ENCODE peak calls at places on chromosome 6, in four cellular contexts. J, C, R and W are unnamed samples.

GRCh38 chr6:139037490-139037889 is 8.9 kb downstream of the ABRACL start:
- DNase-seq in C (no peak), R (no peak), J (no peak), W (no peak)

GRCh38 chr6:99426454-99426762 is 1.3 kb upstream of the PNISR start:
- DNase-seq in R (no peak), J (no peak), C (no peak), W (no peak)

GRCh38 chr6:125231574-125232343 is 70.0 kb downstream of the HDDC2 start:
- DNase-seq in R (no peak), J (no peak), C (no peak), W (no peak)

GRCh38 chr6:125102901-125103300 is 50.7 kb upstream of the TPD52L1 start:
- DNase-seq in R (no peak), J (no peak), C (no peak), W (peak; percentile 70)

GRCh38 chr6:43954311-43955131 is 172.7 kb downstream of the MRPL14 start:
- DNase-seq in R (peak; percentile 36), J (no peak), C (peak; percentile 73), W (no peak)

GRCh38 chr6:2876210-2877056 is 26.7 kb downstream of the SERPINB9 start:
- DNase-seq in C (peak; percentile 74), J (no peak), R (peak; percentile 79), W (peak; percentile 88)

GRCh38 chr6:155126727-155127439 is 131.8 kb downstream of the TIAM2 start:
- DNase-seq in J (no peak), C (no peak), R (peak; percentile 92), W (peak; percentile 85)

GRCh38 chr6:14381225-14381887 is 263.8 kb downstream of the CD83 start:
- DNase-seq in C (no peak), J (peak; percentile 65), R (no peak), W (no peak)

GRCh38 chr6:27275025-27275956 is 27.8 kb downstream of the PRSS16 start:
- DNase-seq in R (no peak), J (no peak), C (no peak), W (no peak)

GRCh38 chr6:35038076-35038475 is 103.1 kb downstream of the TCP11 start:
- DNase-seq in R (no peak), C (no peak), J (no peak), W (no peak)

GRCh38 chr6:4133941-4134838 is 1.2 kb downstream of the ECI2 start:
- DNase-seq in R (peak; percentile 31), J (no peak), C (no peak), W (no peak)

GRCh38 chr6:52502306-52503029 is 74.4 kb downstream of the TRAM2 start:
- DNase-seq in R (no peak), C (no peak), J (no peak), W (no peak)

GRCh38 chr6:29627762-29628418 is 5.1 kb downstream of the GABBR1 start:
- DNase-seq in J (peak; percentile 86), C (peak; percentile 80), R (peak; percentile 30), W (no peak)

GRCh38 chr6:81816387-81816786 is 63.9 kb upstream of the TENT5A start:
- DNase-seq in R (no peak), C (no peak), J (no peak), W (no peak)

GRCh38 chr6:141105481-141105880 is 1027.2 kb upstream of the GJE1 start:
- DNase-seq in C (no peak), J (peak; percentile 89), R (peak; percentile 83), W (peak; percentile 77)

GRCh38 chr6:22717906-22718305 is 148.5 kb downstream of the HDGFL1 start:
- DNase-seq in C (no peak), R (peak; percentile 40), J (no peak), W (no peak)

GRCh38 chr6:16243664-16244063 is 5.3 kb downstream of the GMPR start:
- DNase-seq in C (no peak), R (no peak), J (no peak), W (no peak)
- H3K36me3 ChIP-seq in C (peaks cover 9% of the 10 kb centered on the region), R (no peaks in the 10 kb centered on the region), J (no peaks in the 10 kb centered on the region), W (no peaks in the 10 kb centered on the region)

DNA sequence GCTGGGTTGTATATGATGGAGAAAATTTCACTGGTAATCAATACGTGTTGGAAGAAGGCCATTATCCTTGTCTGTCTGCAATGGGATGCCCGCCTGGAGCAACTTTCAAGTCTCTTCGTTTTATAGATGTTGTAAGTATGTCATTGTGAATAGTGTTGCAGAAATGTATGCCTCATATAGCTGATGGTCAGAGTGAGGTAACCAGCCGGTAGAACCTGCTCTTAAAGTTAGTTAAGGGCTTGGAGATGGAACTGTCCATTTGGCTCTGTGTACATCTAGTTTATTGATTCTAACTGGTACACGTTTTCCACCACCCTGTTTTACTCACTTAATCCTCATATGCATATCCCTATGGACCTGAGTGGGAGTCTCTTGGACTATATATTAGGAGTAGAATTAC is 73.5 kb downstream of the RTN4IP1 start:
- DNase-seq in J (no peak), C (no peak), R (no peak), W (no peak)
- H3K36me3 ChIP-seq in J (no peaks in the 10 kb centered on the region), C (no peaks in the 10 kb centered on the region), R (no peaks in the 10 kb centered on the region), W (no peaks in the 10 kb centered on the region)

GRCh38 chr6:32829495-32829894 is 9.0 kb downstream of the TAP2 start:
- DNase-seq in R (no peak), C (no peak), J (no peak), W (no peak)
- H3K36me3 ChIP-seq in R (peaks cover 13% of the 10 kb centered on the region), C (peaks cover 15% of the 10 kb centered on the region), J (no peaks in the 10 kb centered on the region), W (peaks cover 1% of the 10 kb centered on the region)

GRCh38 chr6:37304766-37305165 is 46.8 kb upstream of the TMEM217 start:
- DNase-seq in C (no peak), J (no peak), R (no peak), W (no peak)

GRCh38 chr6:37306624-37307222 is 47.1 kb upstream of the RNF8 start:
- DNase-seq in J (no peak), R (no peak), C (no peak), W (no peak)

GRCh38 chr6:37303891-37304503 is 46.1 kb upstream of the TMEM217 start:
- DNase-seq in J (no peak), C (no peak), R (peak; percentile 28), W (no peak)

GRCh38 chr6:37308084-37308817 is 45.5 kb upstream of the RNF8 start:
- DNase-seq in R (no peak), J (no peak), C (no peak), W (no peak)

GRCh38 chr6:37306026-37306425 is 47.8 kb upstream of the RNF8 start:
- DNase-seq in J (no peak), R (peak; percentile 70), C (no peak), W (no peak)
- H3K36me3 ChIP-seq in J (peaks cover 44% of the 10 kb centered on the region), R (no peaks in the 10 kb centered on the region), C (peaks cover 13% of the 10 kb centered on the region), W (no peaks in the 10 kb centered on the region)

GRCh38 chr6:148195511-148195910 is 147.1 kb upstream of the SASH1 start:
- DNase-seq in R (no peak), J (no peak), C (no peak), W (no peak)
- H3K36me3 ChIP-seq in R (no peaks in the 10 kb centered on the region), J (no peaks in the 10 kb centered on the region), C (no peaks in the 10 kb centered on the region), W (no peaks in the 10 kb centered on the region)

DNA sequence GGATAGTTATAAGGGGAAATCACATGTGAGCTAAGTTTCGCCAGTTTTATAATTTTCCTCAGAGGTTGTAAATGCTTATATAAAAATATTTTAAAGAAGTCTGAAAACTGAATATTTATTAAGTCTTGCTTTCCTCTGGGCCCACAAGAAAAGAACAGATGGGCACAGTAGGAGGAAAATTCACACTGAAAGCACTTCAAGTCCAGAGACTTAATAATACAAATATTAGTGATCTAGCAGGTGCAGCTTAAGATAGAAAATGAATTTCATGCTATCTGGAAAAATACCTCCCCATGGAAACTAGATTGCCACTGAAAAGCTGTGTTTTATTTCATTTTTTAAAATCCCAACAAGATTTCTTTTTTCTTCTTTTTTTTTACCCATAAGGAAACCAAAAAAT is 47.2 kb downstream of the ORC3 start:
- DNase-seq in J (no peak), R (no peak), C (no peak), W (no peak)
- H3K36me3 ChIP-seq in J (peaks cover 80% of the 10 kb centered on the region), R (peaks cover 16% of the 10 kb centered on the region), C (peaks cover 7% of the 10 kb centered on the region), W (no peaks in the 10 kb centered on the region)

DNA sequence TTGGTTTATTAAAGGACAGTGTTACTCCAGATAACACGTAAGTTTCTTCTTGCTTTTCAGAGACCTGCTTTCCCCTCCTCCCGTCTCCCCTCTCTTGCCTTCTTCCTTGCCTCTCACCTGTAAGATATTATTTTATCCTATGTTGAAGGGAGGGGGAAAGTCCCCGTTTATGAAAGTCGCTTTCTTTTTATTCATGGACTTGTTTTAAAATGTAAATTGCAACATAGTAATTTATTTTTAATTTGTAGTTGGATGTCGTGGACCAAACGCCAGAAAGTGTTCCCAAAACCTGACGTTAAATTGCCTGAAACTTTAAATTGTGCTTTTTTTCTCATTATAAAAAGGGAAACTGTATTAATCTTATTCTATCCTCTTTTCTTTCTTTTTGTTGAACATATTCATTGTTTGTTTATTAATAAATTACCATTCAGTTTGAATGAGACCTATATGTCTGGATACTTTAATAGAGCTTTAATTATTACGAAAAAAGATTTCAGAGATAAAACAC is 2.7 kb downstream of the FOXC1 start:
- DNase-seq in J (no peak), R (no peak), C (no peak), W (no peak)
- H3K36me3 ChIP-seq in J (no peaks in the 10 kb centered on the region), R (no peaks in the 10 kb centered on the region), C (no peaks in the 10 kb centered on the region), W (peaks cover 1% of the 10 kb centered on the region)

DNA sequence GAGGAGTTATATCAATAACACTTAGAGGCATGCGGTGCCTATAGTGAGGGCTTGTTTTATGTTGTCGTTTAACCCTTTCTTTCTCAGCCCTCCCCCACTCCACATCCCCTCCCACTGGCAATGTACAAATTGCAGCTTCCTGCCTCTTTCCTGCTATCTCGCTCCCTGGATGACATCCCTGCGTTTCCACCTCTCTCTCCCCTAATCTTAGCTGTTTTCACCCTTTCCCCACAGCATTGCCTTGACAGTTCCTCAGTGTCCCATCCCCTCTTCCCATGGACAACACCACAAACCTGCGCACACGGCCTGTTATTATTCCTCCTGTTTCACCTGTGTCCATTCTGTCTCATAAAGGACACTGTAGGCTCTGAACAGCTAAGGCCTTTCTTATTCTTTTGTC is 34.5 kb downstream of the MYB start:
- DNase-seq in J (no peak), R (no peak), C (no peak), W (no peak)
- H3K36me3 ChIP-seq in J (peaks cover 18% of the 10 kb centered on the region), R (no peaks in the 10 kb centered on the region), C (no peaks in the 10 kb centered on the region), W (no peaks in the 10 kb centered on the region)

GRCh38 chr6:151365233-151365632 is 26.1 kb downstream of the ZBTB2 start:
- DNase-seq in R (no peak), C (no peak), J (no peak), W (no peak)
- H3K36me3 ChIP-seq in R (peaks cover 35% of the 10 kb centered on the region), C (peaks cover 35% of the 10 kb centered on the region), J (peaks cover 73% of the 10 kb centered on the region), W (no peaks in the 10 kb centered on the region)

GRCh38 chr6:63582579-63583231 is 10.4 kb downstream of the LOC128125822 start:
- DNase-seq in R (no peak), C (no peak), J (no peak), W (no peak)
- H3K36me3 ChIP-seq in R (peaks cover 48% of the 10 kb centered on the region), C (peaks cover 28% of the 10 kb centered on the region), J (peaks cover 59% of the 10 kb centered on the region), W (no peaks in the 10 kb centered on the region)